ENCODE peak calls at places on chromosomes 11 and 22, in four cellular contexts. S is astrocyte, B is HCT116, R is HepG2. E is an unnamed sample.

GRCh38 chr22:49209452-49210195 is 618.0 kb downstream of the BRD1 start:
- DNase-seq in R (peak), S (no peak), B (no peak), E (peak)

GRCh38 chr11:74611369-74611861 is 19.0 kb downstream of the POLD3 start:
- DNase-seq in B (peak), R (peak), S (peak), E (peak)

GRCh38 chr11:68471360-68472340 is 11.1 kb downstream of the PPP6R3 start:
- DNase-seq in S (peak), R (no peak), B (no peak), E (no peak)

GRCh38 chr11:121321614-121322243 is 29.2 kb downstream of the SC5D start:
- DNase-seq in B (peak), R (no peak), S (peak), E (peak)

GRCh38 chr11:15843309-15843857 is 513.0 kb downstream of the SOX6 start:
- DNase-seq in B (no peak), R (no peak), S (peak), E (no peak)

GRCh38 chr22:49720279-49720959 is 107.3 kb downstream of the BRD1 start:
- DNase-seq in S (no peak), R (no peak), B (no peak), E (no peak)

GRCh38 chr11:5252280-5253265 is 2.0 kb downstream of the HBG2 start:
- DNase-seq in S (no peak), B (no peak), R (no peak), E (no peak)

GRCh38 chr11:134638796-134639540 is 226.9 kb upstream of the B3GAT1 start:
- DNase-seq in B (no peak), S (no peak), R (no peak), E (no peak)

GRCh38 chr22:47767403-47767802 is 1005.0 kb downstream of the TBC1D22A start:
- DNase-seq in S (no peak), R (no peak), B (no peak), E (no peak)

GRCh38 chr22:22203048-22203971 is 41.3 kb upstream of the VPREB1 start:
- DNase-seq in B (no peak), S (no peak), R (no peak), E (no peak)

GRCh38 chr11:14905104-14906033 is 13.3 kb upstream of the CYP2R1 start:
- DNase-seq in B (no peak), R (no peak), S (peak), E (peak)

DNA sequence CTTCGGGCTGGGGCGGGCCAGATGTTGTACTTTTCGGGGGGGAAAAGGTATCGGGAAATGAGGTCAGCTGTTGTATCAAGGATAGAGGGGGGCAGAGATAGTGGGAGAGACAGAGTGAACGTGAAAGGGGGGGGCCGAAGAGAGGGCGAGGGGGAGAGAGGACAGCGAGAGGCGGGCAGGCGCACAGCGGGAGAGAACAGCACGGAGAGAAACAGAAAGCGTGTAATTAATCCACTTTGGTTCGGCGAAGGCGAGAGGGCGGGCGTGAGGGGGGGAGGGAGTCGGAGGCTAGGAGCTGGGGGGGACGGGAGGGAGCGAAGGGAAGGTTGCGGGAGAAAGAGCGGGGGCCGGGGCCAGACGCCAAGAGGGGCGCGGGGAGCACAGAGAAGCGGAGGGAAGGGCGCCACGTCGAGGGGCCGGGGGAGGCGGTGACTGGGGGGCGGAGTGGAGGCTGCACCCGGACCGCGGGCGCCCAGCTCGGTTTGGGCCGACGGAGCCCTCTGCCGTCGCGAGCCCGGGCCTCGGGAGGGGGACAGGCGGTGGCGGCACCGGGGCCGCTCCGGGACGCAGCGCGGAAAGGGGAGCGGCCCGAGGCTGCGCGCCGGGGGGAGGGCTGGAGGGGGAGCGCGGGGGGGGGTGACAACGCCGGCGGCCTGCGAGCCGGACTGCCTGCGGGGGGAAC is 612 bp downstream of the IGF2 start:
- DNase-seq in S (no peak), B (no peak), R (no peak), E (peak)
- TF ChIP-seq EZH2 in S (peak), B (no peak), R (no peak), E (no peak)

GRCh38 chr11:100442017-100442416 is 245.1 kb upstream of the ARHGAP42 start:
- DNase-seq in R (no peak), S (no peak), B (no peak), E (no peak)

GRCh38 chr11:100445231-100445735 is 241.8 kb upstream of the ARHGAP42 start:
- DNase-seq in B (no peak), S (peak), R (no peak), E (no peak)
- TF ChIP-seq CTCF in B (no peak), S (no peak), R (no peak), E (no peak)

DNA sequence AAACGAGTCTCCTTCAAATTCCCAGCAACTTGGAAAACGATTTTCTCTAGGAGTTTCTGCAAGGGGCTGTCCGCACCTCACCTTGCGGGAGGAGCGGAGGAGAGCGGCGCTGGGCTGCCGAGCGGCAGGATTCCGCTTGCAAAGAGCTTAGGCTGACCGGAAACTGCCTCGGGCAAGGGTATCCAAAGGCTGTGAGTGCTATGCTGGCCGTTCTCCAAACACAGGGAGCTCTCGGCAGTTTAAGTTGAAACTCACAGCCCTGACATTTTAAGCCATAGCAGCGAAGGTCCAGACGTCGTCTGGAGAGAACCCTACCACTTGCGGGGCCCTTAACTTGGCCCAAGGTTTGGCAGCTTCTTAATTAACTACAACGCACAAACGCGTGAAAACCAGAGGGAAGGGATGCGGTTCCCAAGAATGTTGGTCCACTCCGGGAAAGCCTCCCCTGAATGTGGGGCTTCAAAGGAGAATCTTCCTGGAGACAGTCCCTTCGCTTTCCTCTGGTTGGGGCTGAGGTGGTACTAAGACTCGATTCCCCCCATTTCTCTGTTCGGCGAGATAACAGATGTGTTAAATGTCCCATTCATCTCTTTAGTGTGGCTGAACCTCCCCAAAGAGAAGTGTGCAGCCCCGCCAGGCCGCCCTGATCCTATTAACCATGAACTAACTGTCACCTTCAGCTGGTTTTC is 1.1 kb upstream of the DBX1 start:
- DNase-seq in S (no peak), R (no peak), B (no peak), E (peak)
- TF ChIP-seq EZH2 in S (peak), R (no peak), B (no peak), E (no peak)

DNA sequence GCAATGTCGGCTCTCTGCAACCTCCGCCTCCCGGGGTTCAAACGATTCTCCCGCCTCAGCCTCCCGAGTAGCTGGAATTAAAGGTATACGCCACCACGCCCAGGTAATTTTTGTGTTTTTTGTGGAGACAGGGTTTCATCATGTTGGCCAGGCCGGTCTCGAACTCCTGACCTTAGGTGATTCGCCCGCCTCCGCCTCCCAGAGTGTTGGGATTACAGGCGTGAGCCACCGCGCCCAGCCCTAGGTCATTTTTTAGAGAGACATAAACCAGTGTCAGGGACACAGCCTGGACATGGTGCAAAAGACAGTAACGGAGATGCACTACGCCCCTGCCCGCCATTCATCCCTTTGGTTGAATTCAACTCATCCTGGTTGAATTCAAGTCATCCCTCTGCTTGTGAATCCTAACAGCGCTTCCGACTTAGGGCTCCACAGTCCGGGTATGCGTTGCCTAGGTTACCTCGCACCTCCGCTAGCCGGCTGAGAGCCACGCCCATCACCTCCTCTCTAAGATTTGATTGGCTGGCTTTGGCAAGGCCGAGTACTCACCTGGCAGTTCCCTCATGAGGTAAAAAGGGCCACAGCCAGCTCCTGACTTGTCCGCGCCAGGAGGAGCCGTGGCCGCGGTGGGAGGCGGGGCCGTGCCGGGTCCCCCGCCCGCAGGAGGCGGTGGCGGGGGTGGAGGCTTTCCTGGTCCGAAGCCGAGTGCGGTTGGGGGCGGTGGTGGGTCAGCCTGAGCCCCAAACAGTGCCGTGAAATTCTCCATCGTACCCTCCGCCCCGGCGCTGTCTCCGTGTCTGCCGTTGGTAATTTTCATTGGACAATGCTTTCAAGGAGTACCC is at the start of gene MED19:
- DNase-seq in R (peak), B (peak), S (peak), E (peak)
- TF ChIP-seq CTCF in R (no peak), B (no peak), S (no peak), E (no peak)

DNA sequence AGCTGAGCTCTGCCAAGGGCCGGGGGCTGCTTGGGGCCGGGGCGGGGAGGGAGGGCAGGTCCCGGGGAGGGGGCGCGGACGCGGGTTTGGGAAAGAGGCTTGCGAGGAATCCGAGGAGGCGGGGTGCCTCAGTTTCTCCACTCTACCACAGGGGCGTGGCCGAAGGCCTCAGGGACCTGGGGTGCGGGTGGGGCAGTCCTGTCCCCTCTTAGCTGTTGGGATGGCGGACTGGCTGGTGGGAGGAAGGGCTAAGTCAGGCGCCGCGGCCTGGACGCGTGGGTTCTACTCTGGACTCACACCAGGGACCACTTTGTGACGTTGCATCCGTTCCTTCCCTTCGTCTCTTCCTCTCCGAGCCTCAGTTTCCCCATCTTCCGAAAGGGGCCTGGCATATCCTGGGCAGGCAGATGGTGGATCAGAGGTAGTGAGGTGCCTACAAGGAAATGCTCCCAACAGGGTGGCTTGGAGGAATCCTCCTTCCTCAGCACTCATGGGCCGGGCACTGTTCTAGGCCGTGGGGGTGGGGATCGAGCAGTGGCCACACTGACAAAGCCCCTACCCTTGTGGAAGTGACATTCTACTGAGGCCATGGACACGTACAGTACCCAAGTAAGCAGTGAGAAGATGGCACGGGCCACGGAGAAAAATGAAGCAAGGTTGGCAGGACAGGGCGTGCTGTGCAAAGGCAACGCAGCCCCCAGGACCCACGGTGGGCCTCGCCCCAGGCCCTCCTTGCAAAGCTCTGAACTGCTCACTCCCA is 13.2 kb downstream of the IGLL1 start:
- DNase-seq in B (no peak), R (no peak), S (no peak), E (no peak)
- TF ChIP-seq EZH2 in B (no peak), R (no peak), S (no peak), E (no peak)

GRCh38 chr11:2148253-2149000 is 9.2 kb upstream of the IGF2 start:
- DNase-seq in S (no peak), B (no peak), R (no peak), E (no peak)
- TF ChIP-seq CTCF in S (no peak), B (no peak), R (no peak), E (no peak)